ENCODE peak calls at places on chromosomes 11 and 22, in four cellular contexts. One of them, this sample, is unnamed. For H3K4me1, the result is how much of the 10 kb centered on the place peaks cover.

GRCh38 chr11:105297463-105297862 is 157.9 kb upstream of the CARD18 start:
- DNase-seq in HCT116: no peak
- DNase-seq in body of pancreas: no peak
- DNase-seq in pancreas: no peak
- DNase-seq in this sample: peak

GRCh38 chr11:26580929-26581328 is 8.9 kb upstream of the MUC15 start:
- DNase-seq in body of pancreas: no peak
- DNase-seq in pancreas: no peak
- DNase-seq in HCT116: no peak
- DNase-seq in this sample: no peak

GRCh38 chr11:20367313-20367948 is 3.9 kb downstream of the HTATIP2 start:
- DNase-seq in body of pancreas: no peak
- DNase-seq in HCT116: peak
- DNase-seq in pancreas: no peak
- DNase-seq in this sample: peak

GRCh38 chr11:26583550-26583949 is 11.5 kb upstream of the MUC15 start:
- DNase-seq in pancreas: no peak
- DNase-seq in HCT116: no peak
- DNase-seq in body of pancreas: peak
- DNase-seq in this sample: peak

GRCh38 chr11:117583063-117583801 is 213.8 kb downstream of the DSCAML1 start:
- DNase-seq in body of pancreas: no peak
- DNase-seq in HCT116: no peak
- DNase-seq in pancreas: no peak
- DNase-seq in this sample: no peak

GRCh38 chr22:38737302-38738060 is 18.3 kb downstream of the SUN2 start:
- DNase-seq in HCT116: no peak
- DNase-seq in body of pancreas: no peak
- DNase-seq in pancreas: no peak
- DNase-seq in this sample: no peak

GRCh38 chr11:62791501-62792192 is at the start of gene TMEM223:
- DNase-seq in pancreas: peak
- DNase-seq in HCT116: peak
- DNase-seq in body of pancreas: peak
- DNase-seq in this sample: no peak

GRCh38 chr22:48705917-48706605 is 1121.6 kb downstream of the BRD1 start:
- DNase-seq in pancreas: no peak
- DNase-seq in HCT116: no peak
- DNase-seq in body of pancreas: no peak
- DNase-seq in this sample: no peak

GRCh38 chr11:73641668-73642067 is 4.7 kb upstream of the PLEKHB1 start:
- DNase-seq in body of pancreas: no peak
- DNase-seq in pancreas: no peak
- DNase-seq in HCT116: no peak
- DNase-seq in this sample: no peak

GRCh38 chr22:31347251-31348008 is 1.3 kb upstream of the PATZ1 start:
- DNase-seq in HCT116: peak
- DNase-seq in body of pancreas: peak
- DNase-seq in pancreas: peak
- DNase-seq in this sample: peak

GRCh38 chr22:29030016-29030617 is 31.5 kb downstream of the C22orf31 start:
- DNase-seq in pancreas: no peak
- DNase-seq in body of pancreas: peak
- DNase-seq in HCT116: peak
- DNase-seq in this sample: peak

GRCh38 chr11:77542296-77542695 is 47.5 kb upstream of the AQP11 start:
- DNase-seq in pancreas: no peak
- DNase-seq in HCT116: no peak
- DNase-seq in body of pancreas: no peak
- DNase-seq in this sample: peak

GRCh38 chr11:45180158-45180887 is 33.9 kb downstream of the PRDM11 start:
- DNase-seq in body of pancreas: peak
- DNase-seq in HCT116: peak
- DNase-seq in pancreas: peak
- DNase-seq in this sample: peak

GRCh38 chr22:26502688-26503561 is 9.3 kb downstream of the TFIP11 start:
- DNase-seq in HCT116: no peak
- DNase-seq in pancreas: no peak
- DNase-seq in body of pancreas: peak
- DNase-seq in this sample: no peak

GRCh38 chr11:8533332-8533731 is 60.7 kb downstream of the STK33 start:
- DNase-seq in body of pancreas: no peak
- DNase-seq in HCT116: no peak
- DNase-seq in pancreas: no peak
- DNase-seq in this sample: peak

GRCh38 chr11:121194731-121195596 is 93.9 kb downstream of the TECTA start:
- DNase-seq in body of pancreas: peak
- DNase-seq in pancreas: no peak
- DNase-seq in HCT116: peak
- DNase-seq in this sample: no peak

GRCh38 chr11:122322369-122322768 is 206.4 kb upstream of the BLID start:
- DNase-seq in HCT116: no peak
- DNase-seq in body of pancreas: no peak
- DNase-seq in pancreas: no peak
- DNase-seq in this sample: no peak

GRCh38 chr22:44273175-44273574 is 39.6 kb downstream of the SHISAL1 start:
- DNase-seq in HCT116: no peak
- DNase-seq in pancreas: no peak
- DNase-seq in body of pancreas: no peak
- DNase-seq in this sample: no peak

GRCh38 chr11:14642873-14643696 is 519 bp upstream of the PDE3B start:
- DNase-seq in body of pancreas: no peak
- DNase-seq in pancreas: no peak
- DNase-seq in HCT116: no peak
- DNase-seq in this sample: no peak

GRCh38 chr11:416757-417621 is 2.2 kb upstream of the SIGIRR start:
- DNase-seq in body of pancreas: peak
- DNase-seq in pancreas: peak
- DNase-seq in HCT116: no peak
- DNase-seq in this sample: no peak

GRCh38 chr11:61747389-61748285 is 4.8 kb upstream of the MYRF start:
- DNase-seq in HCT116: peak
- DNase-seq in pancreas: peak
- DNase-seq in body of pancreas: peak
- DNase-seq in this sample: no peak

GRCh38 chr11:78370406-78371172 is 47.0 kb downstream of the GAB2 start:
- DNase-seq in pancreas: no peak
- DNase-seq in HCT116: no peak
- DNase-seq in body of pancreas: no peak
- DNase-seq in this sample: no peak

GRCh38 chr22:39293766-39294368 is 25.6 kb downstream of the RPL3 start:
- DNase-seq in HCT116: no peak
- DNase-seq in pancreas: no peak
- DNase-seq in body of pancreas: no peak
- DNase-seq in this sample: no peak

GRCh38 chr22:34608716-34609115 is 457.2 kb upstream of the ISX start:
- DNase-seq in body of pancreas: no peak
- DNase-seq in HCT116: no peak
- DNase-seq in pancreas: no peak
- DNase-seq in this sample: peak

GRCh38 chr22:45212306-45212709 is 28.4 kb downstream of the KIAA0930 start:
- DNase-seq in pancreas: no peak
- DNase-seq in body of pancreas: peak
- DNase-seq in HCT116: no peak
- DNase-seq in this sample: peak

GRCh38 chr22:33851240-33851639 is 69.0 kb downstream of the LARGE1 start:
- DNase-seq in body of pancreas: no peak
- DNase-seq in HCT116: no peak
- DNase-seq in pancreas: no peak
- DNase-seq in this sample: peak

GRCh38 chr11:197741-198235 is 4.9 kb downstream of the SCGB1C1 start:
- DNase-seq in HCT116: no peak
- DNase-seq in body of pancreas: no peak
- DNase-seq in pancreas: no peak
- DNase-seq in this sample: no peak

DNA sequence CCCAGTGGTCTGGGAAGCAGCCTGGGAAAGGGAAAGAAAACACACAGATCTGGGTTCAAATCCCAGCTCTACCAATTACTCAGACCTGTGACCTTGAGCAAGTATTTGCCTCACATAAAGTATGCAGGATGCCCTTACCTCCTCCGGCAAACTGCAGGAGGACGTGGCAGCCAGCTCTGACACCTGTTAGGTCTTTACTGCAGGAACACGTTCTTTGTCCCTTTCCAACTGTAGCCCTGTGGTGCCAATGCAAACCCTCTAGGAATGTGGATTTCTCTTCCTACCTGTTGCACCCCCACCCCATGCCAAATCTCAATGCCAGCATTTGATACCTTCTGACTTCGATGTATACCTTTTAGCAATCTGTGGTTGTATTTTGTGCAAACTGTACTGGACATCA is 6.0 kb downstream of the CPT1A start:
- DNase-seq in HCT116: no peak
- DNase-seq in body of pancreas: no peak
- DNase-seq in pancreas: no peak
- DNase-seq in this sample: no peak
- H3K4me1 ChIP-seq in HCT116: under half
- H3K4me1 ChIP-seq in body of pancreas: half or more
- H3K4me1 ChIP-seq in pancreas: under half
- H3K4me1 ChIP-seq in this sample: under half

DNA sequence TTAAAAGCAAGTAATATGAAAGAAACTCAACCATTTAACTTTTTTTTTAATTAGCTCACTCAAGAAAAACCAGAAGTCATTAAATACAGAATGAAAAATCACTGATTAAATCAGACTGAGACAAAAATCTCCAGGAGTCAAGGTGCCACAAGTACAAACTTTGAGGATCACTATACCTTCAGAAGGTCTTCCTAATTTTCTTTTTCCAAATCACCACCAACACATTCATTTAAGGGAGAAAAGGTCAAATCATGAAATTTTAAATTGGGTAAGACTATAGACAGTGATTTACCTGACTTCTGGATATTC is 32.3 kb downstream of the PITPNB start:
- DNase-seq in HCT116: no peak
- DNase-seq in body of pancreas: no peak
- DNase-seq in pancreas: no peak
- DNase-seq in this sample: no peak
- TF ChIP-seq CTCF in HCT116: no peak
- TF ChIP-seq CTCF in body of pancreas: no peak
- TF ChIP-seq CTCF in pancreas: no peak
- TF ChIP-seq CTCF in this sample: no peak

GRCh38 chr11:128709402-128709801 is 15.5 kb downstream of the FLI1 start:
- DNase-seq in HCT116: no peak
- DNase-seq in body of pancreas: no peak
- DNase-seq in pancreas: no peak
- DNase-seq in this sample: peak
- H3K4me1 ChIP-seq in HCT116: under half
- H3K4me1 ChIP-seq in body of pancreas: under half
- H3K4me1 ChIP-seq in pancreas: under half
- H3K4me1 ChIP-seq in this sample: under half

GRCh38 chr11:81449588-81450155 is 1284.0 kb downstream of the FAM181B start:
- DNase-seq in body of pancreas: no peak
- DNase-seq in HCT116: no peak
- DNase-seq in pancreas: no peak
- DNase-seq in this sample: peak

GRCh38 chr11:81444306-81444705 is 1289.4 kb downstream of the FAM181B start:
- DNase-seq in body of pancreas: no peak
- DNase-seq in pancreas: no peak
- DNase-seq in HCT116: no peak
- DNase-seq in this sample: no peak
- TF ChIP-seq CTCF in body of pancreas: no peak
- TF ChIP-seq CTCF in pancreas: no peak
- TF ChIP-seq CTCF in HCT116: no peak
- TF ChIP-seq CTCF in this sample: peak

GRCh38 chr22:50009765-50010675 is 2.5 kb downstream of the IL17REL start:
- DNase-seq in HCT116: no peak
- DNase-seq in pancreas: no peak
- DNase-seq in body of pancreas: peak
- DNase-seq in this sample: no peak
- H3K4me1 ChIP-seq in HCT116: under half
- H3K4me1 ChIP-seq in pancreas: under half
- H3K4me1 ChIP-seq in body of pancreas: under half
- H3K4me1 ChIP-seq in this sample: under half

GRCh38 chr11:66629356-66629755 is 9.1 kb upstream of the RBM4 start:
- DNase-seq in HCT116: no peak
- DNase-seq in pancreas: no peak
- DNase-seq in body of pancreas: no peak
- DNase-seq in this sample: no peak
- TF ChIP-seq CTCF in HCT116: no peak
- TF ChIP-seq CTCF in pancreas: no peak
- TF ChIP-seq CTCF in body of pancreas: no peak
- TF ChIP-seq CTCF in this sample: no peak

GRCh38 chr11:107969219-107969618 is 39.5 kb upstream of the CUL5 start:
- DNase-seq in HCT116: peak
- DNase-seq in pancreas: no peak
- DNase-seq in body of pancreas: no peak
- DNase-seq in this sample: no peak

GRCh38 chr11:107973641-107974040 is 35.1 kb upstream of the CUL5 start:
- DNase-seq in HCT116: no peak
- DNase-seq in body of pancreas: no peak
- DNase-seq in pancreas: no peak
- DNase-seq in this sample: peak

DNA sequence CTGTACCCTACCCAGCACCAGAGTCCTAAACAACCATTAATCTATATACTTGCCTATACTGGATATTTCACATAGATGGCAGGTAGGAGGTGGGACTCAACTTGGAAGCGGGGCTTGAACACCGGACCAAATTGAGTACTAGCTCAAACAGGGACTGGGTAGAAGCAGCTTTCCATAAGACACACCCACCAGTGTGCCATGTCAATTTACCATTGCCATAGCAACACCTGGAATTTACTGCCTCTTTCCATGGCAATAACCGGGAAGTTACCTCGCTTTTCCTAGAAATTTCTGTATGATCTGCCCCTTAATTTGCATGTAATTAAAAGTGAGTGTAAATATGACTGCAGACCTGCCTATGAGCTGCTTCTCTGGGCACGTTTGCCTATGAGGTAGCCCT is 38.6 kb upstream of the CUL5 start:
- DNase-seq in HCT116: no peak
- DNase-seq in pancreas: no peak
- DNase-seq in body of pancreas: no peak
- DNase-seq in this sample: no peak
- H3K4me1 ChIP-seq in HCT116: under half
- H3K4me1 ChIP-seq in pancreas: under half
- H3K4me1 ChIP-seq in body of pancreas: under half
- H3K4me1 ChIP-seq in this sample: under half

DNA sequence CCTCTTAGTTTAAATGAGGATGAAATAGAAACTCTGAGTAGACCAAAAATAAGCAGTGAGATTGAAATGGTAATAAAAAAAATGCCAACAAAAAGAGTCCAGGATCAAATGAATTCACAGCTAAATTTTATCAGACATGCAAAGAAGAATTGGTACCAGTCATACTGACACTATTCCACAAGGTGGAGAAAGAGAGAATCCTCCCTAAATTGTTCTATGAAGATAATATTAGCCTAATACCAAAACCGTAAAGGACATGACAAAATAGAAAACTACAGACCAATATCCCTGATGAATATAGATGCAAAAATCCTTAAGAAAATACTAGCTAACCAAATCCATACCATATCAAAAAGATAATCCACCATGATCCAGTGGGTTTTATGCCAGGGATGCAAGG is 169.8 kb upstream of the CHORDC1 start:
- DNase-seq in body of pancreas: no peak
- DNase-seq in HCT116: no peak
- DNase-seq in pancreas: no peak
- DNase-seq in this sample: no peak
- TF ChIP-seq CTCF in body of pancreas: no peak
- TF ChIP-seq CTCF in HCT116: no peak
- TF ChIP-seq CTCF in pancreas: no peak
- TF ChIP-seq CTCF in this sample: peak